ENCODE peak calls at places on chromosomes 12 and 14, in nine cellular contexts. E is activated CD4-positive, alpha-beta T cell treated with anti-CD3 and anti-CD28 coated beads, Interleukin-2, amount 50 U/mL, for 48 hours; O is foreskin keratinocyte; W is cerebellar cortex; Y is T-cell; V is activated CD8-positive, alpha-beta memory T cell treated with anti-CD3 and anti-CD28 coated beads, Interleukin-2, amount 50 U/mL, for 4 hours; U is A549; P is cardiac fibroblast; B is activated T-cell treated with anti-CD3 and anti-CD28 coated beads, Interleukin-2, amount 50 U/mL, for 48 hours. C is an unnamed sample.
A peak's percentile ranks its signal among the peaks of the same experiment; 100 is the strongest.

GRCh38 chr14:76755610-76756390 is 5.5 kb upstream of the VASH1 start:
- DNase-seq in B (no peak), V (no peak), O (no peak), Y (no peak), P (no peak), U (no peak), W (no peak), E (no peak), C (no peak)

GRCh38 chr14:27608377-27608776 is 1010.5 kb upstream of the NOVA1 start:
- DNase-seq in U (no peak), V (no peak), Y (no peak), P (no peak), E (no peak), W (no peak), O (no peak), B (no peak), C (no peak)

GRCh38 chr14:101962503-101962874 is 1.9 kb upstream of the DYNC1H1 start:
- DNase-seq in E (no peak), U (peak; percentile 88), Y (no peak), V (no peak), O (peak; percentile 78), P (peak; percentile 93), W (no peak), B (peak; percentile 17), C (no peak)

GRCh38 chr14:104872469-104873341 is 7.6 kb downstream of the CEP170B start:
- DNase-seq in Y (no peak), V (no peak), B (no peak), P (peak; percentile 22), W (no peak), E (no peak), O (no peak), U (no peak), C (no peak)

GRCh38 chr12:1488908-1489381 is 105.4 kb downstream of the FBXL14 start:
- DNase-seq in P (peak; percentile 75), W (no peak), B (peak; percentile 31), Y (peak; percentile 23), V (no peak), U (no peak), E (no peak), O (peak; percentile 26), C (no peak)

GRCh38 chr12:63989301-63989845 is 144.9 kb downstream of the SRGAP1 start:
- DNase-seq in W (peak; percentile 48), B (no peak), O (no peak), P (peak; percentile 36), Y (no peak), U (no peak), E (no peak), V (no peak), C (no peak)

GRCh38 chr14:26597136-26598080 is at the start of gene NOVA1:
- DNase-seq in E (no peak), W (no peak), O (peak; percentile 9), V (no peak), Y (no peak), U (peak; percentile 3), B (no peak), P (peak; percentile 15), C (no peak)

GRCh38 chr14:98906123-98906995 is 365.6 kb downstream of the BCL11B start:
- DNase-seq in Y (no peak), O (peak; percentile 91), V (no peak), W (no peak), E (no peak), B (no peak), P (no peak), U (peak; percentile 71), C (no peak)

GRCh38 chr14:38583471-38583870 is 327.6 kb upstream of the CLEC14A start:
- DNase-seq in O (no peak), Y (no peak), V (no peak), W (no peak), B (no peak), E (no peak), U (no peak), P (no peak), C (no peak)

GRCh38 chr12:111296906-111297463 is 71.9 kb downstream of the PHETA1 start:
- DNase-seq in O (no peak), P (no peak), U (no peak), E (no peak), Y (no peak), W (no peak), B (no peak), V (no peak), C (no peak)

GRCh38 chr12:51752490-51752889 is 96.0 kb downstream of the FIGNL2 start:
- DNase-seq in O (peak; percentile 56), V (no peak), P (peak; percentile 83), W (peak; percentile 78), U (no peak), B (no peak), Y (no peak), E (no peak), C (peak; percentile 95)

GRCh38 chr14:100045687-100046344 is 19.4 kb upstream of the EVL start:
- DNase-seq in O (no peak), P (no peak), V (no peak), B (no peak), Y (no peak), W (peak; percentile 67), U (no peak), E (no peak), C (no peak)

GRCh38 chr12:65929641-65930040 is 105.4 kb downstream of the HMGA2 start:
- DNase-seq in E (no peak), P (no peak), O (no peak), Y (no peak), B (no peak), W (no peak), V (no peak), U (no peak), C (no peak)

GRCh38 chr14:52829527-52829926 is 38.1 kb upstream of the GNPNAT1 start:
- DNase-seq in V (no peak), Y (no peak), B (no peak), P (no peak), O (no peak), W (no peak), E (no peak), U (no peak), C (no peak)

GRCh38 chr14:71103662-71104484 is 196.6 kb downstream of the PCNX1 start:
- DNase-seq in Y (no peak), P (peak; percentile 86), E (no peak), V (no peak), U (peak; percentile 48), O (peak; percentile 48), B (no peak), W (peak; percentile 71), C (peak; percentile 52)

GRCh38 chr12:3274664-3275063 is 197.5 kb downstream of the TSPAN9 start:
- DNase-seq in W (peak; percentile 50), E (no peak), V (no peak), O (no peak), Y (no peak), U (no peak), B (no peak), P (no peak), C (no peak)

GRCh38 chr14:92959761-92960680 is 37.1 kb downstream of the CHGA start:
- DNase-seq in E (no peak), B (no peak), P (no peak), Y (no peak), O (no peak), V (no peak), W (no peak), U (no peak), C (no peak)

GRCh38 chr14:76259029-76259735 is 107.5 kb downstream of the GPATCH2L start:
- DNase-seq in O (no peak), U (no peak), Y (no peak), P (peak; percentile 7), W (no peak), E (no peak), B (no peak), V (no peak), C (no peak)

GRCh38 chr12:132257206-132257954 is 72.0 kb downstream of the GALNT9 start:
- DNase-seq in Y (no peak), E (no peak), O (no peak), V (no peak), U (no peak), W (no peak), B (no peak), P (no peak), C (no peak)

GRCh38 chr14:21191809-21192446 is 36.1 kb upstream of the OR5AU1 start:
- DNase-seq in B (peak; percentile 69), V (peak; percentile 58), O (no peak), U (peak; percentile 30), Y (peak; percentile 50), E (peak; percentile 81), P (peak; percentile 41), W (peak; percentile 58), C (peak; percentile 18)

GRCh38 chr12:15880721-15881120 is 1.5 kb upstream of the STRAP start:
- DNase-seq in E (no peak), Y (no peak), P (no peak), V (no peak), U (no peak), O (no peak), B (no peak), W (no peak), C (no peak)

GRCh38 chr14:26870096-26870495 is 272.3 kb upstream of the NOVA1 start:
- DNase-seq in U (no peak), B (no peak), Y (no peak), P (no peak), E (no peak), V (no peak), O (no peak), W (peak; percentile 77), C (no peak)

GRCh38 chr12:123058980-123059379 is 78.5 kb downstream of the ARL6IP4 start:
- DNase-seq in B (no peak), Y (no peak), P (no peak), O (no peak), V (no peak), U (no peak), E (no peak), W (no peak), C (no peak)

GRCh38 chr14:54500744-54501143 is 9.0 kb upstream of the CGRRF1 start:
- DNase-seq in O (no peak), E (no peak), Y (no peak), V (no peak), B (no peak), P (no peak), U (no peak), W (no peak), C (no peak)

GRCh38 chr12:96193725-96194571 is at the start of gene ELK3:
- DNase-seq in W (peak; percentile 63), E (peak; percentile 60), U (peak; percentile 56), P (peak; percentile 81), V (peak; percentile 57), O (peak; percentile 67), Y (peak; percentile 34), B (peak; percentile 55), C (no peak)

GRCh38 chr12:94873368-94874085 is 130.0 kb downstream of the NDUFA12 start:
- DNase-seq in V (no peak), P (no peak), Y (no peak), W (no peak), B (no peak), U (peak; percentile 26), O (no peak), E (no peak), C (no peak)

GRCh38 chr12:112125250-112125999 is at the start of gene TRAFD1:
- DNase-seq in P (peak; percentile 97), Y (peak; percentile 98), V (peak; percentile 98), E (peak; percentile 99), W (peak; percentile 96), B (peak; percentile 100), U (peak; percentile 99), O (peak; percentile 92), C (peak; percentile 94)

GRCh38 chr14:61321385-61322010 is at the start of gene PRKCH:
- DNase-seq in E (peak; percentile 86), V (peak; percentile 84), O (peak; percentile 68), W (no peak), Y (peak; percentile 66), B (peak; percentile 84), P (peak; percentile 64), U (peak; percentile 65), C (peak; percentile 8)

GRCh38 chr14:41022932-41023331 is 583.7 kb upstream of the LRFN5 start:
- DNase-seq in P (peak; percentile 3), O (peak; percentile 12), B (no peak), E (no peak), Y (no peak), V (no peak), W (no peak), U (no peak), C (no peak)

GRCh38 chr12:101761347-101761746 is 22.1 kb upstream of the SYCP3 start:
- DNase-seq in U (no peak), B (no peak), P (peak; percentile 30), E (no peak), Y (no peak), O (no peak), V (no peak), W (no peak), C (no peak)